ENCODE peak calls at places on chromosome 11, in eight cellular contexts. E, V, D, C, W, I, K and P are unnamed samples.

GRCh38 chr11:115616941-115617340 is 112.7 kb upstream of the CADM1 start:
- DNase-seq in D (peak; percentile 42), V (no peak), C (peak; percentile 18), W (no peak), E (peak; percentile 65), K (no peak), I (no peak), P (no peak)

GRCh38 chr11:8928981-8929615 is 3.6 kb downstream of the C11orf16 start:
- DNase-seq in E (peak; percentile 20), K (no peak), C (no peak), I (no peak), V (no peak), W (no peak), D (no peak), P (no peak)

GRCh38 chr11:81220166-81220895 is 1513.3 kb downstream of the FAM181B start:
- DNase-seq in D (no peak), C (peak; percentile 67), K (no peak), V (no peak), E (no peak), W (no peak), I (no peak), P (no peak)

GRCh38 chr11:27328602-27329001 is 34.4 kb downstream of the CCDC34 start:
- DNase-seq in K (no peak), I (no peak), W (peak; percentile 75), E (no peak), D (no peak), C (no peak), V (peak; percentile 35), P (no peak)

GRCh38 chr11:79973701-79974626 is 533.1 kb upstream of the TENM4 start:
- DNase-seq in W (peak; percentile 66), E (no peak), K (no peak), V (no peak), C (peak; percentile 42), D (no peak), I (no peak), P (no peak)

GRCh38 chr11:19088791-19089190 is 28.2 kb upstream of the ZDHHC13 start:
- DNase-seq in I (no peak), D (no peak), E (no peak), W (no peak), V (no peak), K (no peak), C (no peak), P (no peak)

GRCh38 chr11:72631806-72632731 is 42.2 kb downstream of the PDE2A start:
- DNase-seq in D (peak; percentile 73), C (no peak), W (no peak), E (no peak), I (no peak), K (no peak), V (peak; percentile 30), P (no peak)

GRCh38 chr11:9332655-9333054 is 18.3 kb upstream of the TMEM41B start:
- DNase-seq in V (no peak), W (no peak), I (no peak), E (no peak), C (no peak), K (no peak), D (no peak), P (no peak)

GRCh38 chr11:97557399-97557798 is 1167.6 kb downstream of the JRKL start:
- DNase-seq in K (no peak), C (peak; percentile 5), E (no peak), V (peak; percentile 61), W (no peak), I (no peak), D (no peak), P (no peak)

GRCh38 chr11:97033178-97033577 is 643.4 kb downstream of the JRKL start:
- DNase-seq in D (no peak), E (no peak), I (no peak), V (no peak), W (peak; percentile 8), C (no peak), K (no peak), P (no peak)

GRCh38 chr11:82268627-82269026 is 465.0 kb downstream of the FAM181B start:
- DNase-seq in K (no peak), V (no peak), D (no peak), E (no peak), W (no peak), C (no peak), I (no peak), P (no peak)

DNA sequence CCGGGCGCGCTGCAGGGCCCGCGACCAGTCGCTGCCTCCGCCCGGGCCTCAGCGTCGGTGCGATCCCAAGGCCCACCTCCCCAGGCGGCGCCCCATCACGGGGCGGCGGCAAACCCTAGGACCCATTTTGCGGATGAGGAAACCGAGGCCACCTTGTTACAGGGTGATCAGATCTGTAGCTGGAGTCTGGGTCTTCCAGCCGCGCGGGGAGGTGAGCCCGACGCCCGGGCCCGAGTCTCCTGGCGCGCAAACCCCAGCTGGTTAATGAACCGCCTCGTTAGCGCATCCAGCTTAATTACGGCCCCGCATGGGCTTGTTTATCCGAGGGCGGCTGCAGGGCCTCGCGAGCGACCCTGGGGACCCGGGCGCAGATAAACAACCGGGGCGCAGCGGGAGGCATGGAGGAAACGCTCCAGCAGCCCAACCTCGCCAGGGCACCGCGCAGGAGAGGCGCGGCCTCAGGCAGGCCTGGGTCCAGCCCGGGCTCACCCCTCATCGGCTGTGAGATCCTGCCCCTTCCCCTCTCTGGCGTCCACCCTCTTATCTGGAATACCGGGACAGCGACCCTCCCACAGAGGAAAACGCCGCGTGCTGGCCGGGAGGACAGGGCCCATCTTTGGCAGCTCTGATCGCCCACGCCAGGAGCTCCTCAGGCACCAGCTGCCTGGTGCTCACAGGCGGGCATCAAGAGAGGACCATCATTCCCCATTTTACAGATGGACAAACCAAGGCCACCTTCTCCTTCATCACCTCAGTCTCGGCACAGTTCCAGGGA is 14.7 kb downstream of the OTUB1 start:
- DNase-seq in V (no peak), D (no peak), W (peak; percentile 59), C (no peak), K (no peak), E (no peak), I (no peak), P (no peak)
- TF ChIP-seq CTCF in V (no peak), D (no peak), W (no peak), C (no peak), K (no peak), E (no peak), I (no peak), P (peak; percentile 32)

GRCh38 chr11:102734650-102735049 is 9.9 kb upstream of the MMP8 start:
- DNase-seq in C (no peak), K (no peak), D (no peak), I (no peak), W (no peak), V (no peak), E (no peak), P (no peak)
- TF ChIP-seq CTCF in C (no peak), K (no peak), D (no peak), I (no peak), W (no peak), V (no peak), E (no peak), P (peak; percentile 13)

GRCh38 chr11:70568504-70569172 is 170.3 kb downstream of the CTTN start:
- DNase-seq in C (peak; percentile 23), D (peak; percentile 32), I (no peak), V (peak; percentile 39), W (peak; percentile 74), E (peak; percentile 22), K (no peak), P (no peak)
- TF ChIP-seq CTCF in C (peak; percentile 40), D (peak; percentile 59), I (peak; percentile 38), V (peak; percentile 13), W (peak; percentile 45), E (peak; percentile 19), K (peak; percentile 24), P (no peak)

GRCh38 chr11:119101367-119101758 is 290 bp downstream of the DPAGT1 start:
- DNase-seq in V (no peak), W (peak; percentile 76), C (peak; percentile 20), D (peak; percentile 25), I (no peak), E (no peak), K (no peak), P (no peak)
- TF ChIP-seq CTCF in V (no peak), W (no peak), C (peak; percentile 28), D (no peak), I (no peak), E (no peak), K (no peak), P (no peak)

GRCh38 chr11:47847892-47848635 is at the start of gene NUP160:
- DNase-seq in D (peak; percentile 87), C (peak; percentile 48), I (no peak), W (peak; percentile 92), E (peak; percentile 41), K (peak; percentile 90), V (peak; percentile 53), P (no peak)

GRCh38 chr11:47847537-47847891 is 636 bp downstream of the NUP160 start:
- DNase-seq in C (no peak), E (no peak), W (no peak), D (no peak), I (no peak), V (no peak), K (no peak), P (no peak)

GRCh38 chr11:47850337-47850736 is 2.2 kb upstream of the NUP160 start:
- DNase-seq in K (no peak), I (no peak), W (no peak), C (no peak), V (no peak), E (no peak), D (no peak), P (no peak)

GRCh38 chr11:47846998-47847397 is 1.2 kb downstream of the NUP160 start:
- DNase-seq in K (no peak), D (no peak), E (no peak), W (no peak), V (no peak), I (no peak), C (no peak), P (no peak)

GRCh38 chr11:47848636-47849155 is 546 bp upstream of the NUP160 start:
- DNase-seq in I (no peak), E (no peak), C (no peak), V (no peak), W (no peak), D (no peak), K (no peak), P (no peak)
- TF ChIP-seq CTCF in I (no peak), E (no peak), C (no peak), V (no peak), W (peak; percentile 20), D (no peak), K (no peak), P (peak; percentile 4)

GRCh38 chr11:70174846-70175764 is 28.0 kb upstream of the FADD start:
- DNase-seq in K (no peak), I (no peak), W (peak; percentile 38), C (no peak), D (no peak), E (no peak), V (no peak), P (no peak)
- TF ChIP-seq CTCF in K (no peak), I (no peak), W (no peak), C (no peak), D (no peak), E (no peak), V (no peak), P (no peak)

GRCh38 chr11:43685483-43685882 is 4.9 kb downstream of the HSD17B12 start:
- DNase-seq in C (no peak), D (no peak), K (no peak), W (no peak), V (no peak), I (no peak), E (no peak), P (no peak)
- TF ChIP-seq CTCF in C (peak; percentile 31), D (no peak), K (no peak), W (no peak), V (peak; percentile 12), I (no peak), E (no peak), P (no peak)